ENCODE peak calls at places on chromosome 16, in six cellular contexts. One of them, this sample, is unnamed.

GRCh38 chr16:53053967-53054669 is 673 bp upstream of the CHD9 start:
- DNase-seq in dorsolateral prefrontal cortex: no peak
- DNase-seq in cardiac fibroblast: peak; percentile 45
- DNase-seq in upper lobe of right lung: peak; percentile 70
- DNase-seq in mesothelial cell of epicardium: no peak
- DNase-seq in BJ: no peak
- DNase-seq in this sample: no peak

GRCh38 chr16:50585331-50585776 is 37.2 kb downstream of the NKD1 start:
- DNase-seq in dorsolateral prefrontal cortex: no peak
- DNase-seq in cardiac fibroblast: no peak
- DNase-seq in upper lobe of right lung: peak; percentile 75
- DNase-seq in mesothelial cell of epicardium: no peak
- DNase-seq in BJ: no peak
- DNase-seq in this sample: no peak

GRCh38 chr16:12089492-12090161 is 113.1 kb downstream of the SNX29 start:
- DNase-seq in dorsolateral prefrontal cortex: no peak
- DNase-seq in cardiac fibroblast: peak; percentile 70
- DNase-seq in upper lobe of right lung: peak; percentile 78
- DNase-seq in mesothelial cell of epicardium: no peak
- DNase-seq in BJ: no peak
- DNase-seq in this sample: peak; percentile 36

GRCh38 chr16:84374160-84374489 is 5.8 kb downstream of the ATP2C2 start:
- DNase-seq in dorsolateral prefrontal cortex: no peak
- DNase-seq in cardiac fibroblast: no peak
- DNase-seq in upper lobe of right lung: no peak
- DNase-seq in mesothelial cell of epicardium: no peak
- DNase-seq in BJ: no peak
- DNase-seq in this sample: no peak

GRCh38 chr16:50591800-50592771 is 43.9 kb downstream of the NKD1 start:
- DNase-seq in dorsolateral prefrontal cortex: peak; percentile 76
- DNase-seq in cardiac fibroblast: no peak
- DNase-seq in upper lobe of right lung: no peak
- DNase-seq in mesothelial cell of epicardium: peak; percentile 57
- DNase-seq in BJ: no peak
- DNase-seq in this sample: no peak

GRCh38 chr16:28821874-28822519 is 802 bp upstream of the ATXN2L start:
- DNase-seq in dorsolateral prefrontal cortex: no peak
- DNase-seq in cardiac fibroblast: no peak
- DNase-seq in upper lobe of right lung: no peak
- DNase-seq in mesothelial cell of epicardium: no peak
- DNase-seq in BJ: no peak
- DNase-seq in this sample: no peak

GRCh38 chr16:29688172-29688571 is 9.2 kb downstream of the QPRT start:
- DNase-seq in dorsolateral prefrontal cortex: no peak
- DNase-seq in cardiac fibroblast: no peak
- DNase-seq in upper lobe of right lung: no peak
- DNase-seq in mesothelial cell of epicardium: no peak
- DNase-seq in BJ: no peak
- DNase-seq in this sample: no peak

GRCh38 chr16:15618392-15618791 is 24.6 kb downstream of the MARF1 start:
- DNase-seq in dorsolateral prefrontal cortex: no peak
- DNase-seq in cardiac fibroblast: peak; percentile 40
- DNase-seq in upper lobe of right lung: no peak
- DNase-seq in mesothelial cell of epicardium: no peak
- DNase-seq in BJ: no peak
- DNase-seq in this sample: no peak

GRCh38 chr16:1152123-1152638 is 725 bp upstream of the CACNA1H start:
- DNase-seq in dorsolateral prefrontal cortex: no peak
- DNase-seq in cardiac fibroblast: no peak
- DNase-seq in upper lobe of right lung: no peak
- DNase-seq in mesothelial cell of epicardium: no peak
- DNase-seq in BJ: no peak
- DNase-seq in this sample: no peak

GRCh38 chr16:80611930-80612327 is 71.1 kb downstream of the DYNLRB2 start:
- DNase-seq in dorsolateral prefrontal cortex: no peak
- DNase-seq in cardiac fibroblast: no peak
- DNase-seq in upper lobe of right lung: no peak
- DNase-seq in mesothelial cell of epicardium: no peak
- DNase-seq in BJ: no peak
- DNase-seq in this sample: no peak

GRCh38 chr16:75733305-75734141 is 7.2 kb upstream of the CPHXL start:
- DNase-seq in dorsolateral prefrontal cortex: no peak
- DNase-seq in cardiac fibroblast: peak; percentile 54
- DNase-seq in upper lobe of right lung: no peak
- DNase-seq in mesothelial cell of epicardium: no peak
- DNase-seq in BJ: peak; percentile 27
- DNase-seq in this sample: peak; percentile 46

GRCh38 chr16:30637952-30638351 is 12.8 kb upstream of the PRR14 start:
- DNase-seq in dorsolateral prefrontal cortex: no peak
- DNase-seq in cardiac fibroblast: peak; percentile 69
- DNase-seq in upper lobe of right lung: no peak
- DNase-seq in mesothelial cell of epicardium: no peak
- DNase-seq in BJ: no peak
- DNase-seq in this sample: peak; percentile 75

GRCh38 chr16:81646561-81646960 is 132.5 kb upstream of the PLCG2 start:
- DNase-seq in dorsolateral prefrontal cortex: no peak
- DNase-seq in cardiac fibroblast: no peak
- DNase-seq in upper lobe of right lung: no peak
- DNase-seq in mesothelial cell of epicardium: no peak
- DNase-seq in BJ: peak; percentile 39
- DNase-seq in this sample: peak; percentile 42

GRCh38 chr16:58026705-58027340 is 1.3 kb downstream of the MMP15 start:
- DNase-seq in dorsolateral prefrontal cortex: no peak
- DNase-seq in cardiac fibroblast: no peak
- DNase-seq in upper lobe of right lung: peak; percentile 71
- DNase-seq in mesothelial cell of epicardium: no peak
- DNase-seq in BJ: no peak
- DNase-seq in this sample: no peak
- TF ChIP-seq CTCF in dorsolateral prefrontal cortex: no peak
- TF ChIP-seq CTCF in cardiac fibroblast: no peak
- TF ChIP-seq CTCF in upper lobe of right lung: no peak
- TF ChIP-seq CTCF in mesothelial cell of epicardium: no peak
- TF ChIP-seq CTCF in BJ: no peak
- TF ChIP-seq CTCF in this sample: no peak

GRCh38 chr16:89697161-89697615 is 4.3 kb downstream of the SPATA2L start:
- DNase-seq in dorsolateral prefrontal cortex: no peak
- DNase-seq in cardiac fibroblast: no peak
- DNase-seq in upper lobe of right lung: no peak
- DNase-seq in mesothelial cell of epicardium: no peak
- DNase-seq in BJ: no peak
- DNase-seq in this sample: no peak
- TF ChIP-seq CTCF in dorsolateral prefrontal cortex: no peak
- TF ChIP-seq CTCF in cardiac fibroblast: no peak
- TF ChIP-seq CTCF in upper lobe of right lung: no peak
- TF ChIP-seq CTCF in mesothelial cell of epicardium: no peak
- TF ChIP-seq CTCF in BJ: no peak
- TF ChIP-seq CTCF in this sample: no peak

GRCh38 chr16:2514333-2515179 is 804 bp downstream of the ATP6V0C start:
- DNase-seq in dorsolateral prefrontal cortex: no peak
- DNase-seq in cardiac fibroblast: no peak
- DNase-seq in upper lobe of right lung: peak; percentile 85
- DNase-seq in mesothelial cell of epicardium: no peak
- DNase-seq in BJ: no peak
- DNase-seq in this sample: no peak

GRCh38 chr16:2511128-2511785 is 2.5 kb upstream of the ATP6V0C start:
- DNase-seq in dorsolateral prefrontal cortex: peak; percentile 60
- DNase-seq in cardiac fibroblast: peak; percentile 66
- DNase-seq in upper lobe of right lung: peak; percentile 87
- DNase-seq in mesothelial cell of epicardium: no peak
- DNase-seq in BJ: no peak
- DNase-seq in this sample: no peak

GRCh38 chr16:2513405-2514332 is at the start of gene ATP6V0C:
- DNase-seq in dorsolateral prefrontal cortex: peak; percentile 90
- DNase-seq in cardiac fibroblast: peak; percentile 83
- DNase-seq in upper lobe of right lung: peak; percentile 97
- DNase-seq in mesothelial cell of epicardium: peak; percentile 92
- DNase-seq in BJ: no peak
- DNase-seq in this sample: peak; percentile 88

GRCh38 chr16:2511996-2512919 is 1.5 kb upstream of the ATP6V0C start:
- DNase-seq in dorsolateral prefrontal cortex: no peak
- DNase-seq in cardiac fibroblast: no peak
- DNase-seq in upper lobe of right lung: no peak
- DNase-seq in mesothelial cell of epicardium: no peak
- DNase-seq in BJ: no peak
- DNase-seq in this sample: no peak

GRCh38 chr16:2512920-2513404 is 790 bp upstream of the ATP6V0C start:
- DNase-seq in dorsolateral prefrontal cortex: no peak
- DNase-seq in cardiac fibroblast: no peak
- DNase-seq in upper lobe of right lung: peak; percentile 69
- DNase-seq in mesothelial cell of epicardium: no peak
- DNase-seq in BJ: no peak
- DNase-seq in this sample: no peak
- TF ChIP-seq CTCF in dorsolateral prefrontal cortex: no peak
- TF ChIP-seq CTCF in cardiac fibroblast: no peak
- TF ChIP-seq CTCF in upper lobe of right lung: no peak
- TF ChIP-seq CTCF in mesothelial cell of epicardium: no peak
- TF ChIP-seq CTCF in BJ: no peak
- TF ChIP-seq CTCF in this sample: no peak

GRCh38 chr16:71576971-71577370 is at the start of gene TAT:
- DNase-seq in dorsolateral prefrontal cortex: no peak
- DNase-seq in cardiac fibroblast: no peak
- DNase-seq in upper lobe of right lung: no peak
- DNase-seq in mesothelial cell of epicardium: no peak
- DNase-seq in BJ: no peak
- DNase-seq in this sample: no peak

GRCh38 chr16:71573387-71574094 is 3.4 kb downstream of the TAT start:
- DNase-seq in dorsolateral prefrontal cortex: no peak
- DNase-seq in cardiac fibroblast: no peak
- DNase-seq in upper lobe of right lung: no peak
- DNase-seq in mesothelial cell of epicardium: no peak
- DNase-seq in BJ: no peak
- DNase-seq in this sample: no peak

GRCh38 chr16:71572497-71573116 is 4.3 kb downstream of the TAT start:
- DNase-seq in dorsolateral prefrontal cortex: no peak
- DNase-seq in cardiac fibroblast: no peak
- DNase-seq in upper lobe of right lung: no peak
- DNase-seq in mesothelial cell of epicardium: no peak
- DNase-seq in BJ: no peak
- DNase-seq in this sample: no peak

GRCh38 chr16:71570143-71570542 is 6.7 kb downstream of the TAT start:
- DNase-seq in dorsolateral prefrontal cortex: no peak
- DNase-seq in cardiac fibroblast: no peak
- DNase-seq in upper lobe of right lung: no peak
- DNase-seq in mesothelial cell of epicardium: no peak
- DNase-seq in BJ: no peak
- DNase-seq in this sample: no peak

GRCh38 chr16:71574702-71575101 is 2.2 kb downstream of the TAT start:
- DNase-seq in dorsolateral prefrontal cortex: no peak
- DNase-seq in cardiac fibroblast: no peak
- DNase-seq in upper lobe of right lung: no peak
- DNase-seq in mesothelial cell of epicardium: no peak
- DNase-seq in BJ: no peak
- DNase-seq in this sample: no peak
- TF ChIP-seq CTCF in dorsolateral prefrontal cortex: no peak
- TF ChIP-seq CTCF in cardiac fibroblast: no peak
- TF ChIP-seq CTCF in upper lobe of right lung: no peak
- TF ChIP-seq CTCF in mesothelial cell of epicardium: no peak
- TF ChIP-seq CTCF in BJ: no peak
- TF ChIP-seq CTCF in this sample: no peak

DNA sequence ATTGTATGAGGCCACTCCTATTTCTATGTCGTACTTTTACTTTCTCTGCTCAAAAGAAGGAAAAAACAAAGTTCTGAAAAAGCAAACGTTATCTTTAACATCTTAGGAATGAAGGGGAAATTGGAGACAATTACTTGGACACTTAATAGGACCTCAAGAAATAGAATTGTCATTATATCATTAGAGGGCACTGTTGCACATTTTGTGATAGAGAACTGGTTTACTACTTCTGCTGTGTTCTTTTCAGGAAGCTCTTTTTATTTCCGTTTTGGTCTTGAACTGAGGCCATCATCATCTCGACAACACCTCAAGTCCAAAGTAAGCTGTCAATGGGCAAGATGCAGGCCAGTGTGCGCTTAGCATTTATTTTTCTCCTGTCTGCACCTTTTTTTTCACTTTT is 14.6 kb downstream of the COG4 start:
- DNase-seq in dorsolateral prefrontal cortex: no peak
- DNase-seq in cardiac fibroblast: peak; percentile 31
- DNase-seq in upper lobe of right lung: no peak
- DNase-seq in mesothelial cell of epicardium: no peak
- DNase-seq in BJ: no peak
- DNase-seq in this sample: peak; percentile 15
- TF ChIP-seq CTCF in dorsolateral prefrontal cortex: no peak
- TF ChIP-seq CTCF in cardiac fibroblast: no peak
- TF ChIP-seq CTCF in upper lobe of right lung: peak; percentile 21
- TF ChIP-seq CTCF in mesothelial cell of epicardium: no peak
- TF ChIP-seq CTCF in BJ: peak; percentile 10
- TF ChIP-seq CTCF in this sample: peak; percentile 21

GRCh38 chr16:56413381-56413780 is 12.0 kb downstream of the AMFR start:
- DNase-seq in dorsolateral prefrontal cortex: no peak
- DNase-seq in cardiac fibroblast: no peak
- DNase-seq in upper lobe of right lung: no peak
- DNase-seq in mesothelial cell of epicardium: no peak
- DNase-seq in BJ: no peak
- DNase-seq in this sample: peak; percentile 37
- TF ChIP-seq CTCF in dorsolateral prefrontal cortex: no peak
- TF ChIP-seq CTCF in cardiac fibroblast: no peak
- TF ChIP-seq CTCF in upper lobe of right lung: no peak
- TF ChIP-seq CTCF in mesothelial cell of epicardium: no peak
- TF ChIP-seq CTCF in BJ: no peak
- TF ChIP-seq CTCF in this sample: no peak

DNA sequence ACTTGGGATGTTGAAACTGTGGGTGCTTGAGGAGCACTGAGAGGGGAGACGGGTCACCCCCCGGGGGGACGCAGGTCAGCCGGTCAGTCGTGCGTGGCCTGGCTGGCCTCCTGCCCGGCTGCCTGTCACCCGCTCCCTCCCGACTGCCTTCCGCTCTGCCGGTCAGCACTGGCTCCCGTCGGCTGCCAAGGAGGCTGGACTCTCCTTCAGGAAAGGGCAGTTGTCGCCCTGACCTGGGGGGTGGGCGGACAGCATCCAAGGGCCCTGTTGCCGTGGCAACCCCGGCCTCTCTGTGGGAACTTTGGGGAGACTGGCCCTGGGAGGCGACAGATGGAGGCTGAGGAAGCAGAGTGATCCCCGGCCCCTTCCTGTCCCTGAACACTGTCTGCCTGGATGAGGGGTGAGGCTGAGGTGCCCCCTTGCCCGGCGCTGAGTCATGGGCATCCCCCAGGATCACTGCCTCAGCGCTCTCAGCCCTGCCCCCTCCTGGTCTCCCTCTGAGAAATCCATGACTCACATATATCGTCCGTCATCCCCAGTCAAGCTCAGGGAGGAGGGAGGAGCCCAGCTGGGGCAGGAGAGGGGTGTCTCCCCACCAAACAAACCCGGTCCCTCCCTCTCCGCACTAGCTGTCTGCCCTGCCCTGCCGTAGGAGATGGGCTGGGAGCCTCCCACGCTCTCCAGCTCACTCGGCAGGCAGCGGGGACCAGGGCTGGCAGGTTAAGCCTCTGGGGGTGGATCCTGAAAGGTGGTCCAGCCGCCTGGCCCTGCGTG is at the start of gene ADGRG1:
- DNase-seq in dorsolateral prefrontal cortex: peak; percentile 51
- DNase-seq in cardiac fibroblast: peak; percentile 97
- DNase-seq in upper lobe of right lung: no peak
- DNase-seq in mesothelial cell of epicardium: peak; percentile 50
- DNase-seq in BJ: peak; percentile 79
- DNase-seq in this sample: peak; percentile 96
- TF ChIP-seq CTCF in dorsolateral prefrontal cortex: peak; percentile 18
- TF ChIP-seq CTCF in cardiac fibroblast: no peak
- TF ChIP-seq CTCF in upper lobe of right lung: no peak
- TF ChIP-seq CTCF in mesothelial cell of epicardium: no peak
- TF ChIP-seq CTCF in BJ: peak; percentile 18
- TF ChIP-seq CTCF in this sample: no peak

GRCh38 chr16:85894266-85894665 is 4.7 kb upstream of the IRF8 start:
- DNase-seq in dorsolateral prefrontal cortex: no peak
- DNase-seq in cardiac fibroblast: no peak
- DNase-seq in upper lobe of right lung: no peak
- DNase-seq in mesothelial cell of epicardium: no peak
- DNase-seq in BJ: no peak
- DNase-seq in this sample: peak; percentile 14
- TF ChIP-seq CTCF in dorsolateral prefrontal cortex: no peak
- TF ChIP-seq CTCF in cardiac fibroblast: no peak
- TF ChIP-seq CTCF in upper lobe of right lung: peak; percentile 11
- TF ChIP-seq CTCF in mesothelial cell of epicardium: no peak
- TF ChIP-seq CTCF in BJ: no peak
- TF ChIP-seq CTCF in this sample: no peak

This sample was measured in MCF 10A.